ENCODE peak calls at places on chromosomes 6 and 20, in four cellular contexts. P, S, L and O are unnamed samples.

GRCh38 chr6:70707893-70708292 is 40.2 kb downstream of the SMAP1 start:
- DNase-seq in P (no peak), S (no peak), L (no peak), O (no peak)

GRCh38 chr20:22460231-22460630 is 124.1 kb downstream of the FOXA2 start:
- DNase-seq in P (no peak), S (no peak), L (no peak), O (no peak)

GRCh38 chr6:112464901-112465661 is 118.0 kb downstream of the RFPL4B start:
- DNase-seq in P (no peak), S (no peak), L (no peak), O (no peak)

GRCh38 chr6:111199935-111200822 is 112.9 kb downstream of the SLC16A10 start:
- DNase-seq in P (no peak), S (no peak), L (no peak), O (no peak)

GRCh38 chr20:2395136-2395535 is 14.4 kb downstream of the TGM6 start:
- DNase-seq in P (no peak), S (no peak), L (no peak), O (no peak)

GRCh38 chr6:151370509-151371078 is 20.8 kb downstream of the ZBTB2 start:
- DNase-seq in P (no peak), S (no peak), L (no peak), O (peak)

GRCh38 chr6:126767741-126768140 is 350.7 kb upstream of the RSPO3 start:
- DNase-seq in P (no peak), S (no peak), L (no peak), O (no peak)

GRCh38 chr20:50724851-50725721 is 6.3 kb upstream of the PARD6B start:
- DNase-seq in P (peak), S (no peak), L (peak), O (peak)

GRCh38 chr6:25788305-25788922 is 33.9 kb downstream of the SLC17A4 start:
- DNase-seq in P (no peak), S (peak), L (peak), O (peak)

GRCh38 chr6:56025785-56026184 is 150.4 kb upstream of the BMP5 start:
- DNase-seq in P (no peak), S (no peak), L (no peak), O (no peak)

GRCh38 chr6:38279423-38279822 is 360.3 kb downstream of the BTBD9 start:
- DNase-seq in P (no peak), S (no peak), L (no peak), O (no peak)

GRCh38 chr6:140076078-140076477 is 701.6 kb upstream of the CITED2 start:
- DNase-seq in P (no peak), S (no peak), L (no peak), O (no peak)

GRCh38 chr6:7311920-7312615 is 931 bp downstream of the SSR1 start:
- DNase-seq in P (no peak), S (peak), L (no peak), O (peak)

GRCh38 chr20:5400164-5400762 is 83.5 kb upstream of the PROKR2 start:
- DNase-seq in P (peak), S (peak), L (peak), O (peak)

GRCh38 chr20:49964964-49965780 is 17.6 kb upstream of the SNAI1 start:
- DNase-seq in P (no peak), S (peak), L (peak), O (peak)

GRCh38 chr6:107870379-107870778 is 46.3 kb upstream of the SCML4 start:
- DNase-seq in P (no peak), S (no peak), L (no peak), O (no peak)

GRCh38 chr6:82761674-82762345 is 303.8 kb downstream of the UBE3D start:
- DNase-seq in P (no peak), S (no peak), L (no peak), O (no peak)

GRCh38 chr20:34299925-34300806 is 3.0 kb downstream of the AHCY start:
- DNase-seq in P (no peak), S (no peak), L (peak), O (no peak)

GRCh38 chr6:18748314-18748713 is 361.2 kb downstream of the RNF144B start:
- DNase-seq in P (peak), S (no peak), L (no peak), O (peak)

GRCh38 chr6:5866547-5867051 is 140.1 kb downstream of the NRN1 start:
- DNase-seq in P (no peak), S (peak), L (peak), O (no peak)

GRCh38 chr20:50342638-50343102 is 152.0 kb downstream of the CEBPB start:
- DNase-seq in P (no peak), S (no peak), L (no peak), O (no peak)

GRCh38 chr6:63804381-63804956 is 168.9 kb downstream of the PHF3 start:
- DNase-seq in P (no peak), S (no peak), L (no peak), O (no peak)

GRCh38 chr6:151232899-151233298 is 6.9 kb upstream of the AKAP12 start:
- DNase-seq in P (no peak), S (no peak), L (no peak), O (no peak)

GRCh38 chr6:35718354-35718695 is 18.5 kb upstream of the ARMC12 start:
- DNase-seq in P (no peak), S (no peak), L (no peak), O (no peak)

GRCh38 chr6:44609051-44609612 is 221.6 kb downstream of the CDC5L start:
- DNase-seq in P (no peak), S (no peak), L (no peak), O (no peak)

GRCh38 chr6:166623318-166623717 is 3.7 kb downstream of the RPS6KA2 start:
- DNase-seq in P (no peak), S (no peak), L (no peak), O (no peak)

GRCh38 chr6:166624275-166624674 is 2.8 kb downstream of the RPS6KA2 start:
- DNase-seq in P (no peak), S (peak), L (peak), O (no peak)

GRCh38 chr6:166627039-166627874 is at the start of gene RPS6KA2:
- DNase-seq in P (peak), S (peak), L (peak), O (peak)

GRCh38 chr6:166626177-166627038 is 643 bp downstream of the RPS6KA2 start:
- DNase-seq in P (peak), S (no peak), L (peak), O (peak)

DNA sequence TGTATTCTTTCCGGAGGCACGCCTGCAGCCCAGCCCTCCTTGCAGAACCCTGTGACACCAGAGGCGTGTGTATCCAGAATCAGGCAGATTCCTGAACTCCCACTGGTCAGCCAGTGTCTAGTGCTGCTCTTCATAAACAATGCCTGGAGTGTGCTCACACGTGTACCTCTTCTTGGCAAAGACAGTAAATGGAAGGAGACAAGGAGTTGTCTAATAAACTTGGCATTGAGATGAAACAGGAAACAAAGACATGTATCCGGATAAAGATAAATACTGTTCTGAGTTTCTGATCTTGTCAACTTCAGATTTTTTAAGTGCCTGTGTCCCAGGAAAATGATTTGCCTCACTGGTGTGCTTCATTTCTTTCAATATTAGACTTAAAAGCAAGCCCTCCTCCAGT is 1.7 kb downstream of the RPS6KA2 start:
- DNase-seq in P (no peak), S (no peak), L (peak), O (no peak)
- H3K4me2 ChIP-seq in P (no peak), S (no peak), L (peak), O (no peak)

GRCh38 chr6:78999737-79000136 is 78.3 kb downstream of the PHIP start:
- DNase-seq in P (no peak), S (no peak), L (no peak), O (no peak)

GRCh38 chr6:78989191-78989590 is 88.9 kb downstream of the PHIP start:
- DNase-seq in P (no peak), S (no peak), L (no peak), O (no peak)

GRCh38 chr6:78995946-78996345 is 82.1 kb downstream of the PHIP start:
- DNase-seq in P (no peak), S (no peak), L (no peak), O (no peak)

GRCh38 chr6:78995346-78995745 is 82.7 kb downstream of the PHIP start:
- DNase-seq in P (no peak), S (no peak), L (no peak), O (no peak)

DNA sequence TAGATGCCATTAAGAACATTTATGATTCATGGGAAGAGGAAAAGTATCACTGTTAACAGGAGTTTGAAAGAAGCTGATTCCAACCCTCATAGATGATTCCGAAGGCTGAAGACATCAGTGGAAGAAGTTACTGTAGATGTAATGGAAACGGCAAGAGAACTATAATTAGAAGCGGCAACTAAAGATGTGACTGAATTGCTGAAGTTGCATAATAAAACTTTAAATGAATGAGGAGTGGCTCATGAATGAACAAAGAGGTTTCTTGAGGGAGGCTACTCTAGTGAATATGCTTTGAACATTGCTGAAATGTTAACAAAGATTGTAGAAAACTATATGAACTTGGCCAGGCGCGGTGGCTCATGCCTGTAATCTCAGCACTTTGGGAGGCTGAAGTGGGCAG is 84.1 kb downstream of the PHIP start:
- DNase-seq in P (no peak), S (no peak), L (no peak), O (no peak)
- H3K4me2 ChIP-seq in P (no peak), S (no peak), L (no peak), O (no peak)

GRCh38 chr20:58907481-58908137 is 55.1 kb downstream of the GNAS start:
- DNase-seq in P (no peak), S (peak), L (peak), O (no peak)
- H3K4me2 ChIP-seq in P (no peak), S (peak), L (peak), O (no peak)

DNA sequence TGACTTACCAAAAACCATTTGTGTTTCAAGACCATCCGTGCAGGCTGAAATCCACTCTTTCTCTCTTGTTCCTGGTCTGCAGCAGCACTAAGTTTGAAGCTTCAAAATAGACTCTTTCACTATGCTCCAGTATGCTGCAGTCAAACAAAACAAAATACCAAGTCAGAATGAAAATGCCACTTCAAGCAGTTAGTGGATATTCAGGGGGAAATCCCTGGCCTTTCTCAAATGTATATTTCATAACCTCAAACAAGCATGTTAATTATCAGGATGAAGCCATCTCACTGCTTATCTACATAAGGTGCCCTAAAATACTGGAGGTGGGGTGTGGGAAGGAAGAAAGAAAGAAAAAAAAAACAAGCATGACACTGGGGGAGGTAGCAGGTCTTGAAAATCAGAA is 103.5 kb downstream of the ATXN1 start:
- DNase-seq in P (no peak), S (no peak), L (no peak), O (no peak)
- H3K4me2 ChIP-seq in P (no peak), S (no peak), L (no peak), O (no peak)

GRCh38 chr6:45816674-45817297 is 198.9 kb downstream of the CLIC5 start:
- DNase-seq in P (no peak), S (no peak), L (no peak), O (no peak)
- H3K4me2 ChIP-seq in P (no peak), S (no peak), L (peak), O (no peak)

DNA sequence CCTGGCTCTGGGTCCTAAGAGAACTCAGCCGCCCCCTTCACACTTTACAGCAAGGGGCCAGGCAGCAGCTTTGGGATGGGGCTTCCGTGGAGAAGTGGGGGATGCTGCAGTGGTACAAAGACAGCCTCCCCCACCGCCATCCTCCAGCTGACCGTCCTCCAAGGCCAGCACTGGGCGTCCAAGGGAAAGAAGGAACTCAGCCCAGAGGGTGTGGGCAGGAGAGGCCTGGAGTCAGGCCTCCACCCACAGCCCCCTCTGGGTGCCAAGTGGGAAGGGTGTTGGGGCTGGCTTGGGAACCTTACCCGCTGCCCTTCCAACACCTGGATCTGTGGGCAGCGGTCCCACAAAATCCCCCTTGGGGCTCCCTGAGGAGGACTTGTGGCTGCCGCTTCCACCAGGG is 13.1 kb downstream of the STMN3 start:
- DNase-seq in P (no peak), S (no peak), L (no peak), O (no peak)
- H3K4me2 ChIP-seq in P (no peak), S (peak), L (no peak), O (no peak)

DNA sequence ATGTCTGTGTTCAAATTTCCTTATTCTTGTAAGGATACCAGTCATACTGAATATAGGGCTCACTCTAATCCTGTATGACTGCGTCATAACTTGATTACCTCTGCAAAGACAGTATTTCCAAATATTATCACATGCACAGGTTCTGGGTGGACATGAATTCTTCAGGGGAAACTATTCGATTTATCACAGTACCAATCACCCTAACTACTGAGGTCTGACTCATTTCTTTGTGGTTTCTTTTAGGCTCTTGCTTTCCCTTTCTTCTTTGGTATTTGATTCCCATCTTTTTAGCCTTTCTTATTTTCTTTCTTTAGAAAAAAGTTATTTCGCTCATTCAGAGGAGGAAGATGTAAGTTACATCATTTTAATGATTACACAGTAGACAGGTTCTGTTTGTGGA is 40.3 kb upstream of the TBX18 start:
- DNase-seq in P (no peak), S (no peak), L (no peak), O (no peak)
- H3K4me2 ChIP-seq in P (no peak), S (no peak), L (no peak), O (no peak)

DNA sequence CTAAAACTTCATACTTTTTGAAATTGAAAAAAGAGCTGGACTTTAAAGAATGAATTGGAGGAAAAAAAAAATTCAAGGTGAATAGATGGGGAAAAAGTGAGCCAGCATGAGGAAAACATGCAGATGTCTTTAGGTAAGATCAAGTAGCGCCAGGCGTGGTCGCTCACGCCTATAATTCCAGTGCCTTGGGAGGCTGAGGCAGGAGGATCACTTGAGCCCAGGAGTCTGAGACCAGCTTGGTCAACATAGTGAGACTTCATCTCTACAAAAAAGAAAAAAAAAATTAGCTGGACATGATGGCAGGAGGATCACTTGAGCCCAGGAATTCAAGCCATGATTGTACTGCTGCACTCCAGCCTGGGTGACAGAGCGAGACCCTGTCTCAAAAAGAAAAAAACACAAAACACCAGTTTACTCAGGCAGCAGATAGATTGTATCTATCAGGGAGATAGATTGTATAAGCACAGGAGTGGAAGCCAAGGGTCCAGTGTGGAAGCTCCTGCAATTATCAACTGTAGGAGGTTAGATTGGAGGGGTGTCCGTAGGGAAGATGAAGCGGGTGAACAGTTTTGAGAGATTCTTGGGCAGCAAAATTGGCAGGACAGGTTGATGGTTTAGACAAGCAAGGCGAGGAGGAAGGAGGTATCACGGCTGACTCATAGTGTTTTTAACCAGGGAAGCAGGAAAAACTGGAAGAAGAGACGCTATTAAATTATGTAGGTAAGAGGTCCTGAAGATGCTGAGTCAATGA is 97.6 kb upstream of the ZNF217 start:
- DNase-seq in P (no peak), S (no peak), L (no peak), O (no peak)
- H3K4me2 ChIP-seq in P (no peak), S (no peak), L (no peak), O (no peak)

DNA sequence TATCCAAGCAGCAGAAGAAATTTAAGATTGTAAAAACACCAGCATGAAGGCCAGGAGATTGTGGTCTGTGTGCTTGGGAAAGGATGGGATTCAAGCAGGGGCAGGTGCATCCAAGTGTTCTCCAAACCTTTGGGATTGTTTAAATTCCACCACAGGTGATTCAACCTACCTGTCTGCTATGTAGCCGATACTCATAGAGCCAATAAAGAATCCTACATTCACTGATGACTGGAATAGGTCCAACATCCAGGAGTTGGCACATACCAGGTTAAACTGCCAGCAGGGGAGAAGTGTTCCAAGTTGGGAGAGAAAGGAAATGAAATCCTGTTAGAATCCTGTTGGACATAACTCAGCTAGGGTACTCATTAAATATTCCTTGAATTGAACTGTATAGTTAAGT is 2.2 kb downstream of the SLC22A2 start:
- DNase-seq in P (no peak), S (no peak), L (no peak), O (no peak)
- H3K4me2 ChIP-seq in P (no peak), S (no peak), L (no peak), O (no peak)

GRCh38 chr20:24870876-24871275 is 78.2 kb upstream of the CST7 start:
- DNase-seq in P (no peak), S (peak), L (no peak), O (no peak)
- H3K4me2 ChIP-seq in P (no peak), S (no peak), L (no peak), O (no peak)